ENCODE peak calls at places on chromosomes 5 and 9, in ten cellular contexts. B is stimulated activated CD4-positive, alpha-beta T cell treated with anti-CD3 and anti-CD28 coated beads, TNF-alpha, amount 100 ng/mL, for 24 hours; K is sigmoid colon; F is activated gamma-delta T cell; Q is GM19239; X is M059J; S is SW 1271; Z is WTC11; Y is iris pigment epithelial cell; J is HFFc6. M is an unnamed sample.

GRCh38 chr9:75239176-75239575 is 150.9 kb downstream of the OSTF1 start:
- DNase-seq in X (peak; percentile 65), B (no peak), S (no peak), J (peak; percentile 64), Z (no peak), F (no peak), Y (peak; percentile 52), Q (no peak), K (no peak), M (no peak)

GRCh38 chr9:110191616-110192015 is 16.3 kb downstream of the C9orf152 start:
- DNase-seq in J (no peak), X (no peak), Q (no peak), Z (no peak), K (no peak), F (no peak), S (no peak), Y (peak; percentile 29), B (no peak), M (no peak)

GRCh38 chr5:148401604-148402003 is 17.8 kb downstream of the FBXO38 start:
- DNase-seq in Q (no peak), J (no peak), Y (peak; percentile 50), K (no peak), X (peak; percentile 25), S (no peak), F (no peak), Z (no peak), B (no peak), M (no peak)

GRCh38 chr5:5330723-5331530 is 91.5 kb upstream of the ICE1 start:
- DNase-seq in Y (no peak), B (no peak), X (no peak), S (no peak), K (no peak), Z (no peak), Q (no peak), F (no peak), J (no peak), M (no peak)

GRCh38 chr9:135615666-135616620 is 23.4 kb downstream of the GLT6D1 start:
- DNase-seq in Z (no peak), Y (no peak), Q (no peak), S (no peak), F (no peak), B (no peak), K (no peak), X (no peak), J (no peak), M (no peak)

GRCh38 chr5:147483961-147484707 is 25.7 kb downstream of the DPYSL3 start:
- DNase-seq in F (no peak), J (peak; percentile 96), Z (no peak), X (peak; percentile 98), Y (peak; percentile 94), K (peak; percentile 89), Q (no peak), S (no peak), B (no peak), M (peak; percentile 85)

GRCh38 chr9:116387934-116388714 is 234.5 kb downstream of the PAPPA start:
- DNase-seq in F (no peak), J (peak; percentile 6), Z (no peak), Y (no peak), B (no peak), Q (no peak), X (no peak), K (no peak), S (no peak), M (no peak)

GRCh38 chr9:79693750-79694149 is 122.0 kb downstream of the TLE4 start:
- DNase-seq in F (no peak), B (no peak), Y (no peak), S (no peak), Q (no peak), Z (no peak), X (no peak), K (no peak), J (no peak), M (no peak)

GRCh38 chr9:137575382-137575724 is 3.4 kb downstream of the DPH7 start:
- DNase-seq in S (no peak), X (no peak), J (no peak), K (no peak), B (no peak), F (no peak), Q (no peak), Z (no peak), Y (peak; percentile 29), M (no peak)

GRCh38 chr9:119284587-119285337 is 84.5 kb downstream of the BRINP1 start:
- DNase-seq in S (no peak), K (no peak), B (no peak), F (no peak), J (no peak), X (peak; percentile 8), Q (no peak), Y (peak; percentile 36), Z (no peak), M (no peak)

GRCh38 chr5:71932649-71933338 is 174.5 kb upstream of the MAP1B start:
- DNase-seq in X (peak; percentile 95), J (peak; percentile 32), Y (peak; percentile 61), Z (peak; percentile 50), Q (no peak), B (no peak), S (no peak), K (no peak), F (no peak), M (peak; percentile 83)

GRCh38 chr5:91119265-91119664 is 263.9 kb downstream of the ARRDC3 start:
- DNase-seq in Z (no peak), B (no peak), Q (no peak), S (no peak), Y (no peak), K (no peak), X (no peak), J (no peak), F (no peak), M (no peak)

GRCh38 chr9:76607730-76608475 is 148.9 kb downstream of the GCNT1 start:
- DNase-seq in B (no peak), J (no peak), F (no peak), K (no peak), Q (no peak), S (no peak), Y (no peak), X (no peak), Z (no peak), M (no peak)

GRCh38 chr5:9156282-9156681 is 389.6 kb downstream of the SEMA5A start:
- DNase-seq in F (no peak), J (peak; percentile 70), Y (peak; percentile 75), S (peak; percentile 26), Q (no peak), X (peak; percentile 68), K (no peak), B (no peak), Z (peak; percentile 58), M (no peak)

GRCh38 chr9:133449760-133450159 is 10.0 kb upstream of the CACFD1 start:
- DNase-seq in Q (no peak), Y (no peak), S (no peak), F (no peak), B (no peak), X (peak; percentile 78), J (no peak), Z (peak; percentile 13), K (no peak), M (no peak)

GRCh38 chr5:75885849-75886596 is 168.8 kb upstream of the POC5 start:
- DNase-seq in K (no peak), Q (no peak), Y (peak; percentile 10), X (peak; percentile 34), B (no peak), Z (peak; percentile 34), F (no peak), J (no peak), S (no peak), M (no peak)

GRCh38 chr5:74516217-74516636 is 124.3 kb downstream of the ENC1 start:
- DNase-seq in Z (no peak), Y (peak; percentile 44), J (peak; percentile 5), S (no peak), K (no peak), B (no peak), X (peak; percentile 60), F (no peak), Q (no peak), M (no peak)

GRCh38 chr5:43556857-43557593 is at the start of gene PAIP1:
- DNase-seq in B (peak; percentile 70), Z (peak; percentile 80), Q (peak; percentile 79), J (peak; percentile 83), Y (peak; percentile 89), S (peak; percentile 73), F (peak; percentile 73), X (peak; percentile 85), K (peak; percentile 91), M (peak; percentile 78)

GRCh38 chr5:62691946-62692345 is 113.3 kb downstream of the LRRC70 start:
- DNase-seq in J (no peak), K (no peak), X (no peak), B (no peak), S (no peak), Z (no peak), Y (no peak), Q (no peak), F (no peak), M (no peak)

GRCh38 chr9:87620727-87621322 is 105.1 kb upstream of the CTSL start:
- DNase-seq in J (no peak), X (peak; percentile 44), Y (no peak), S (no peak), Q (no peak), F (no peak), B (no peak), K (no peak), Z (no peak), M (no peak)

GRCh38 chr9:134377976-134378375 is 51.7 kb downstream of the RXRA start:
- DNase-seq in F (no peak), K (peak; percentile 88), X (peak; percentile 88), Q (no peak), Y (no peak), J (peak; percentile 5), S (no peak), B (no peak), Z (no peak), M (peak; percentile 69)

GRCh38 chr5:67291066-67291465 is 94.5 kb upstream of the CD180 start:
- DNase-seq in J (no peak), Y (no peak), B (no peak), X (no peak), S (no peak), F (no peak), Q (no peak), K (no peak), Z (no peak), M (no peak)

GRCh38 chr9:132328580-132328979 is 26.2 kb downstream of the SETX start:
- DNase-seq in X (no peak), J (no peak), B (no peak), F (no peak), Q (no peak), K (no peak), S (no peak), Y (no peak), Z (no peak), M (no peak)

GRCh38 chr9:81395301-81396054 is 293.9 kb downstream of the TLE1 start:
- DNase-seq in S (no peak), Z (no peak), Q (no peak), Y (no peak), F (no peak), K (no peak), J (no peak), B (no peak), X (no peak), M (no peak)

GRCh38 chr5:16593630-16594029 is 23.2 kb downstream of the RETREG1 start:
- DNase-seq in S (no peak), F (no peak), Z (no peak), X (peak; percentile 58), Y (peak; percentile 19), K (no peak), B (no peak), Q (no peak), J (no peak), M (no peak)

GRCh38 chr9:81871695-81872094 is 56.5 kb upstream of the SPATA31D4 start:
- DNase-seq in S (peak; percentile 8), J (peak; percentile 68), K (no peak), Y (peak; percentile 65), F (no peak), Q (no peak), X (peak; percentile 86), B (no peak), Z (no peak), M (no peak)

GRCh38 chr5:54761213-54761701 is 224.1 kb downstream of the ESM1 start:
- DNase-seq in F (no peak), S (no peak), X (peak; percentile 37), B (no peak), K (peak; percentile 79), J (peak; percentile 71), Y (peak; percentile 67), Z (no peak), Q (no peak), M (peak; percentile 81)

GRCh38 chr5:115463985-115464384 is 80.6 kb downstream of the FEM1C start:
- DNase-seq in J (no peak), Q (no peak), S (no peak), F (no peak), X (no peak), Z (no peak), Y (no peak), K (no peak), B (no peak), M (no peak)